ENCODE peak calls at places on chromosomes 3 and 15, in seven cellular contexts. B, R, L, T, S, N and H are unnamed samples.

GRCh38 chr3:156598413-156598812 is 43.5 kb upstream of the SSR3 start:
- DNase-seq in B (no peak), R (no peak), L (no peak), T (peak; percentile 54), S (no peak), N (no peak), H (no peak)

GRCh38 chr15:60966746-60967145 is 262.4 kb downstream of the RORA start:
- DNase-seq in B (no peak), R (no peak), L (no peak), T (no peak), S (no peak), N (no peak), H (no peak)

GRCh38 chr3:126118591-126118990 is 34.7 kb upstream of the SLC41A3 start:
- DNase-seq in B (no peak), R (no peak), L (no peak), T (no peak), S (no peak), N (no peak), H (no peak)

GRCh38 chr15:66942649-66943390 is 122.6 kb upstream of the SMAD3 start:
- DNase-seq in B (no peak), R (no peak), L (no peak), T (no peak), S (no peak), N (no peak), H (no peak)

GRCh38 chr15:88897456-88898194 is 2.3 kb upstream of the HAPLN3 start:
- DNase-seq in B (peak; percentile 81), R (peak; percentile 83), L (peak; percentile 80), T (peak; percentile 95), S (peak; percentile 76), N (peak; percentile 77), H (no peak)

GRCh38 chr15:60682115-60682514 is 203.2 kb upstream of the ICE2 start:
- DNase-seq in B (no peak), R (no peak), L (no peak), T (no peak), S (peak; percentile 64), N (peak; percentile 43), H (no peak)

GRCh38 chr15:62809106-62809967 is 233.2 kb upstream of the TPM1 start:
- DNase-seq in B (peak; percentile 2), R (no peak), L (no peak), T (no peak), S (peak; percentile 58), N (peak; percentile 64), H (no peak)

GRCh38 chr3:157115069-157116006 is 44.6 kb downstream of the CCNL1 start:
- DNase-seq in B (no peak), R (no peak), L (peak; percentile 41), T (peak; percentile 63), S (no peak), N (peak; percentile 77), H (no peak)

GRCh38 chr3:104989878-104990277 is 376.8 kb upstream of the ALCAM start:
- DNase-seq in B (no peak), R (no peak), L (no peak), T (no peak), S (no peak), N (peak; percentile 6), H (no peak)

GRCh38 chr15:74723754-74724334 is 1.5 kb downstream of the CYP1A1 start:
- DNase-seq in B (no peak), R (peak; percentile 65), L (peak; percentile 68), T (peak; percentile 74), S (peak; percentile 54), N (peak; percentile 8), H (peak; percentile 32)